ENCODE peak calls at places on chromosomes 5 and 9, in four cellular contexts. One of them, this sample, is unnamed.

GRCh38 chr5:51960617-51961115 is 577.4 kb downstream of the ISL1 start:
- DNase-seq in AG10803: no peak
- DNase-seq in cardiac fibroblast: peak; percentile 0
- DNase-seq in transverse colon: no peak
- DNase-seq in this sample: no peak

GRCh38 chr5:160311491-160312138 is 749 bp downstream of the CCNJL start:
- DNase-seq in AG10803: no peak
- DNase-seq in transverse colon: no peak
- DNase-seq in cardiac fibroblast: peak; percentile 25
- DNase-seq in this sample: peak; percentile 55

GRCh38 chr9:114278881-114279570 is 43.9 kb upstream of the ORM1 start:
- DNase-seq in AG10803: peak; percentile 65
- DNase-seq in cardiac fibroblast: peak; percentile 74
- DNase-seq in transverse colon: no peak
- DNase-seq in this sample: no peak

GRCh38 chr9:128155736-128156500 is 4.1 kb upstream of the BBLN start:
- DNase-seq in transverse colon: no peak
- DNase-seq in cardiac fibroblast: no peak
- DNase-seq in AG10803: no peak
- DNase-seq in this sample: no peak

GRCh38 chr5:53381-54174 is 38.4 kb upstream of the PLEKHG4B start:
- DNase-seq in AG10803: peak; percentile 6
- DNase-seq in transverse colon: peak; percentile 23
- DNase-seq in cardiac fibroblast: peak; percentile 8
- DNase-seq in this sample: no peak

GRCh38 chr9:72362118-72362531 is 2.9 kb downstream of the ZFAND5 start:
- DNase-seq in transverse colon: no peak
- DNase-seq in cardiac fibroblast: peak; percentile 61
- DNase-seq in AG10803: peak; percentile 54
- DNase-seq in this sample: no peak

GRCh38 chr5:142922223-142922952 is 152.2 kb downstream of the ARHGAP26 start:
- DNase-seq in AG10803: peak; percentile 56
- DNase-seq in transverse colon: no peak
- DNase-seq in cardiac fibroblast: peak; percentile 72
- DNase-seq in this sample: no peak

GRCh38 chr5:176697929-176698520 is 50.7 kb downstream of the TSPAN17 start:
- DNase-seq in AG10803: no peak
- DNase-seq in transverse colon: no peak
- DNase-seq in cardiac fibroblast: no peak
- DNase-seq in this sample: no peak

GRCh38 chr9:95516736-95517558 is at the start of gene PTCH1:
- DNase-seq in transverse colon: peak; percentile 67
- DNase-seq in AG10803: peak; percentile 43
- DNase-seq in cardiac fibroblast: peak; percentile 61
- DNase-seq in this sample: peak; percentile 65

GRCh38 chr5:44875661-44876250 is 67.0 kb downstream of the MRPS30 start:
- DNase-seq in AG10803: peak; percentile 13
- DNase-seq in transverse colon: no peak
- DNase-seq in cardiac fibroblast: peak; percentile 50
- DNase-seq in this sample: no peak

GRCh38 chr5:173572431-173573125 is 43.9 kb downstream of the BOD1 start:
- DNase-seq in transverse colon: no peak
- DNase-seq in cardiac fibroblast: no peak
- DNase-seq in AG10803: peak; percentile 55
- DNase-seq in this sample: no peak

GRCh38 chr5:139954022-139954421 is 89.1 kb downstream of the NRG2 start:
- DNase-seq in transverse colon: no peak
- DNase-seq in cardiac fibroblast: no peak
- DNase-seq in AG10803: no peak
- DNase-seq in this sample: no peak

GRCh38 chr9:96644137-96644536 is 11.0 kb downstream of the PRXL2C start:
- DNase-seq in transverse colon: no peak
- DNase-seq in cardiac fibroblast: no peak
- DNase-seq in AG10803: no peak
- DNase-seq in this sample: no peak

GRCh38 chr9:91101598-91102168 is 260.0 kb downstream of the AUH start:
- DNase-seq in transverse colon: peak; percentile 73
- DNase-seq in AG10803: no peak
- DNase-seq in cardiac fibroblast: no peak
- DNase-seq in this sample: no peak

GRCh38 chr5:94906750-94907149 is 288.3 kb downstream of the SLF1 start:
- DNase-seq in AG10803: peak; percentile 56
- DNase-seq in cardiac fibroblast: no peak
- DNase-seq in transverse colon: no peak
- DNase-seq in this sample: no peak

GRCh38 chr5:157295247-157295646 is 29.3 kb downstream of the CYFIP2 start:
- DNase-seq in transverse colon: no peak
- DNase-seq in cardiac fibroblast: no peak
- DNase-seq in AG10803: no peak
- DNase-seq in this sample: no peak

GRCh38 chr5:51484326-51484725 is 101.1 kb downstream of the ISL1 start:
- DNase-seq in transverse colon: no peak
- DNase-seq in cardiac fibroblast: peak; percentile 0
- DNase-seq in AG10803: no peak
- DNase-seq in this sample: no peak

GRCh38 chr5:134659922-134660321 is 11.3 kb downstream of the SEC24A start:
- DNase-seq in cardiac fibroblast: no peak
- DNase-seq in transverse colon: no peak
- DNase-seq in AG10803: no peak
- DNase-seq in this sample: no peak

GRCh38 chr9:1328341-1328740 is 278.2 kb downstream of the DMRT2 start:
- DNase-seq in transverse colon: no peak
- DNase-seq in AG10803: no peak
- DNase-seq in cardiac fibroblast: no peak
- DNase-seq in this sample: no peak

GRCh38 chr9:7186175-7186574 is 428.4 kb downstream of the KDM4C start:
- DNase-seq in AG10803: no peak
- DNase-seq in cardiac fibroblast: peak; percentile 52
- DNase-seq in transverse colon: no peak
- DNase-seq in this sample: no peak

GRCh38 chr5:127562252-127562651 is 44.8 kb downstream of the PRRC1 start:
- DNase-seq in transverse colon: no peak
- DNase-seq in AG10803: no peak
- DNase-seq in cardiac fibroblast: peak; percentile 40
- DNase-seq in this sample: no peak

GRCh38 chr5:142296914-142297417 is 27.9 kb downstream of the SPRY4 start:
- DNase-seq in cardiac fibroblast: peak; percentile 90
- DNase-seq in transverse colon: no peak
- DNase-seq in AG10803: peak; percentile 91
- DNase-seq in this sample: no peak

GRCh38 chr9:129109952-129110739 is 447 bp downstream of the CRAT start:
- DNase-seq in AG10803: peak; percentile 48
- DNase-seq in cardiac fibroblast: peak; percentile 45
- DNase-seq in transverse colon: peak; percentile 32
- DNase-seq in this sample: peak; percentile 73

GRCh38 chr5:56070795-56071539 is 76.2 kb upstream of the IL6ST start:
- DNase-seq in AG10803: no peak
- DNase-seq in cardiac fibroblast: no peak
- DNase-seq in transverse colon: no peak
- DNase-seq in this sample: no peak

GRCh38 chr9:37969130-37969529 is 65.2 kb upstream of the SLC25A51 start:
- DNase-seq in cardiac fibroblast: peak; percentile 59
- DNase-seq in AG10803: no peak
- DNase-seq in transverse colon: peak; percentile 91
- DNase-seq in this sample: no peak

GRCh38 chr5:101212942-101213514 is 309.9 kb upstream of the ST8SIA4 start:
- DNase-seq in transverse colon: no peak
- DNase-seq in AG10803: no peak
- DNase-seq in cardiac fibroblast: no peak
- DNase-seq in this sample: no peak

GRCh38 chr5:60586307-60586901 is 113.6 kb downstream of the DEPDC1B start:
- DNase-seq in cardiac fibroblast: peak; percentile 50
- DNase-seq in transverse colon: no peak
- DNase-seq in AG10803: peak; percentile 20
- DNase-seq in this sample: no peak

GRCh38 chr5:31833005-31833404 is 194.1 kb downstream of the PDZD2 start:
- DNase-seq in AG10803: no peak
- DNase-seq in transverse colon: no peak
- DNase-seq in cardiac fibroblast: peak; percentile 9
- DNase-seq in this sample: no peak

GRCh38 chr5:115415143-115415491 is 118.7 kb upstream of the CCDC112 start:
- DNase-seq in AG10803: peak; percentile 31
- DNase-seq in transverse colon: peak; percentile 89
- DNase-seq in cardiac fibroblast: peak; percentile 86
- DNase-seq in this sample: no peak

GRCh38 chr9:135615666-135616620 is 23.4 kb downstream of the GLT6D1 start:
- DNase-seq in cardiac fibroblast: no peak
- DNase-seq in AG10803: no peak
- DNase-seq in transverse colon: no peak
- DNase-seq in this sample: no peak

GRCh38 chr5:74552101-74552500 is 88.4 kb downstream of the ENC1 start:
- DNase-seq in AG10803: no peak
- DNase-seq in cardiac fibroblast: no peak
- DNase-seq in transverse colon: no peak
- DNase-seq in this sample: no peak

GRCh38 chr5:74549351-74549750 is 91.2 kb downstream of the ENC1 start:
- DNase-seq in transverse colon: no peak
- DNase-seq in AG10803: no peak
- DNase-seq in cardiac fibroblast: no peak
- DNase-seq in this sample: no peak

GRCh38 chr5:74555991-74556390 is 84.5 kb downstream of the ENC1 start:
- DNase-seq in AG10803: no peak
- DNase-seq in cardiac fibroblast: no peak
- DNase-seq in transverse colon: no peak
- DNase-seq in this sample: no peak

GRCh38 chr5:74546796-74547195 is 93.7 kb downstream of the ENC1 start:
- DNase-seq in AG10803: peak; percentile 11
- DNase-seq in transverse colon: no peak
- DNase-seq in cardiac fibroblast: no peak
- DNase-seq in this sample: no peak

DNA sequence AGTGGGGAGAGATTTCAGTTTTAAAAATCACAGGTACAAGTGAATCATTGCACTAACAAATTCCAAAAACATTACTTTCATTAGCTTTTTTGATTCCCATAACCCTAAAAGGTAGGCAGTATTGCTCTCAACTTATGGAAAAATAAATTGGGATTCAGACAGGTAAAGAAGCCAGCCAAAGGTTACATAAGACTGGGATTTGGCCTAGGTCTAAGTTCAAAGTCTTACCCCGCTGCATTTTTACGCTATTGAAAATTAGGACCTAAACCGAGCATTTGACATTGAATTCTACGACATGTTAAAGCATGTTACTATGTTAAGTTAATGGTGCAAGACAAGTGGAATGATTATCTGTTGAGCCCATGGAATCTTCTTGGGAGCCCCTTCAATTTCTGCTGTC is 89.6 kb downstream of the ENC1 start:
- DNase-seq in transverse colon: no peak
- DNase-seq in cardiac fibroblast: no peak
- DNase-seq in AG10803: no peak
- DNase-seq in this sample: no peak
- H3K4me3 ChIP-seq in transverse colon: no peak overlapping the region
- H3K4me3 ChIP-seq in cardiac fibroblast: no peak overlapping the region
- H3K4me3 ChIP-seq in AG10803: no peak overlapping the region
- H3K4me3 ChIP-seq in this sample: no peak overlapping the region

GRCh38 chr9:36793277-36793676 is 220.6 kb downstream of the MELK start:
- DNase-seq in AG10803: no peak
- DNase-seq in cardiac fibroblast: no peak
- DNase-seq in transverse colon: no peak
- DNase-seq in this sample: no peak

GRCh38 chr9:36791204-36791948 is 218.7 kb downstream of the MELK start:
- DNase-seq in AG10803: no peak
- DNase-seq in transverse colon: no peak
- DNase-seq in cardiac fibroblast: no peak
- DNase-seq in this sample: no peak

GRCh38 chr9:36789886-36790285 is 217.2 kb downstream of the MELK start:
- DNase-seq in transverse colon: no peak
- DNase-seq in cardiac fibroblast: no peak
- DNase-seq in AG10803: no peak
- DNase-seq in this sample: no peak

GRCh38 chr9:36787709-36788108 is 215.0 kb downstream of the MELK start:
- DNase-seq in AG10803: no peak
- DNase-seq in cardiac fibroblast: no peak
- DNase-seq in transverse colon: no peak
- DNase-seq in this sample: no peak

GRCh38 chr9:36788534-36788933 is 215.8 kb downstream of the MELK start:
- DNase-seq in transverse colon: no peak
- DNase-seq in AG10803: no peak
- DNase-seq in cardiac fibroblast: no peak
- DNase-seq in this sample: no peak
- TF ChIP-seq CTCF in transverse colon: no peak
- TF ChIP-seq CTCF in AG10803: peak; percentile 40
- TF ChIP-seq CTCF in cardiac fibroblast: peak; percentile 60
- TF ChIP-seq CTCF in this sample: no peak

GRCh38 chr9:130664191-130665028 is at the start of gene PRDM12:
- DNase-seq in transverse colon: no peak
- DNase-seq in AG10803: no peak
- DNase-seq in cardiac fibroblast: no peak
- DNase-seq in this sample: no peak
- H3K4me3 ChIP-seq in transverse colon: no peak within 1 kb of the TSS
- H3K4me3 ChIP-seq in AG10803: no peak within 1 kb of the TSS
- H3K4me3 ChIP-seq in cardiac fibroblast: no peak within 1 kb of the TSS
- H3K4me3 ChIP-seq in this sample: peak within 1 kb of the TSS; percentile 18

GRCh38 chr5:72314571-72315172 is 5.4 kb downstream of the MRPS27 start:
- DNase-seq in transverse colon: no peak
- DNase-seq in AG10803: peak; percentile 46
- DNase-seq in cardiac fibroblast: peak; percentile 76
- DNase-seq in this sample: no peak

GRCh38 chr5:72325566-72326297 is 5.6 kb downstream of the PTCD2 start:
- DNase-seq in transverse colon: no peak
- DNase-seq in AG10803: peak; percentile 81
- DNase-seq in cardiac fibroblast: peak; percentile 83
- DNase-seq in this sample: no peak

GRCh38 chr5:72324186-72324825 is 4.1 kb downstream of the PTCD2 start:
- DNase-seq in transverse colon: no peak
- DNase-seq in AG10803: no peak
- DNase-seq in cardiac fibroblast: no peak
- DNase-seq in this sample: no peak

DNA sequence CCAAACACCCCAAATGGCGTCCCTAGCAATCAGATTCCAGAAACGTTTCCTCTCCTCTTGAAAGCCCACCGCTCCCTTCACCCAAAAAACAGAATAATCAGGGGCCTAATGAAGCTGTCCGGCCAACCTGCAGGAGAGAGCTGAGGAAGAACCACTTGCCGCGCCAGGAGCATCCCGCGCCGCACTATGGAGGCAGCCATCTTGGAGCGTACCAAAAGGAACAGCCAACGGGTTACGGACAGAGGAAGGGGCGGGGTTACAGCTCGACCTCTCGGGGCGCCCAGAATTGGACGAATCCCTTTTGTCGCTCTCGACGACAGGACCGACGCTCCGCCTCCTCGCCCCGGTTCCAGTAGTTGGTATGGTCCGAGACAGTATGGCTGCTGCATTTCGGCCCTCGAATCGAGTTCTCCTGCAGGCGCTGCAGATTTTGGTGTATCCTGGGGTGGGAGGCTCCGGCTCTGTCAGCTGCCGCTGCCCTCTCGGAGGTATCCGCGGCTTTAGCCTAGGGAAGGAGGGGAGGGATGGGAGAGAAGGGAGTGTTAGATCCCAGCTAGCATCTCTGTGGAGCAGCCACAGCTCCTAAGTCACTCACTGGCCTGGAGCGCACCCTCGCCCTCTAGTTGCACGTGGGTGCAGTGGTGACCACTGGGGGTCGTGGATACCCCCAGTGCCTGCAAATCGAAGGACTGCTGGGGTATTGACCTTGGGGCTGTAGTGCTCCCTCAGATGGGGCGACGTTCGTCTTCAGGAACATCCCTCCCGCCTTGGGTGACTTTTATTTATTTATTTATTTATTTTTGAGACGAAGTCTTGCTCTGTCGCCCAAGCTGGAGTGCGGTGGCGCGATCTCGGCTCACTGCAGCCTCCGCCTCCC is at the start of the genes MRPS27 and PTCD2:
- DNase-seq in transverse colon: peak; percentile 97
- DNase-seq in cardiac fibroblast: peak; percentile 99
- DNase-seq in AG10803: peak; percentile 99
- DNase-seq in this sample: peak; percentile 98
- TF ChIP-seq CTCF in transverse colon: peak; percentile 21
- TF ChIP-seq CTCF in cardiac fibroblast: peak; percentile 20
- TF ChIP-seq CTCF in AG10803: peak; percentile 27
- TF ChIP-seq CTCF in this sample: no peak